ENCODE peak calls at places on chromosomes 13 and 19, in four cellular contexts. K is astrocyte of the spinal cord, Z is tibial artery, D is AG04450. V is an unnamed sample.

GRCh38 chr13:79491715-79492114 is 10.8 kb downstream of the NDFIP2 start:
- DNase-seq in K (peak), Z (no peak), D (no peak), V (peak)

GRCh38 chr19:8367327-8368001 is 3.5 kb downstream of the ANGPTL4 start:
- DNase-seq in K (peak), Z (peak), D (peak), V (peak)

GRCh38 chr19:3538965-3539742 is at the start of gene TEKTIP1:
- DNase-seq in K (no peak), Z (no peak), D (no peak), V (no peak)

GRCh38 chr19:7919681-7920519 is at the start of gene SNAPC2:
- DNase-seq in K (peak), Z (peak), D (peak), V (peak)

GRCh38 chr13:26050568-26051230 is 1.1 kb downstream of the SHISA2 start:
- DNase-seq in K (peak), Z (no peak), D (no peak), V (no peak)

GRCh38 chr19:39232708-39233107 is 12.1 kb downstream of the IFNL3 start:
- DNase-seq in K (no peak), Z (no peak), D (no peak), V (no peak)

GRCh38 chr13:34793301-34793700 is 148.8 kb upstream of the NBEA start:
- DNase-seq in K (no peak), Z (no peak), D (no peak), V (no peak)

GRCh38 chr19:41244117-41244516 is 20.1 kb upstream of the HNRNPUL1 start:
- DNase-seq in K (no peak), Z (no peak), D (no peak), V (no peak)

GRCh38 chr13:101150998-101151397 is 265.3 kb downstream of the NALCN start:
- DNase-seq in K (peak), Z (no peak), D (no peak), V (no peak)

GRCh38 chr19:32063601-32064000 is 281.8 kb upstream of the ZNF507 start:
- DNase-seq in K (no peak), Z (no peak), D (no peak), V (no peak)

GRCh38 chr13:75372517-75372916 is 109.5 kb downstream of the TBC1D4 start:
- DNase-seq in K (peak), Z (no peak), D (no peak), V (no peak)

GRCh38 chr13:50907781-50908180 is 1.8 kb upstream of the RNASEH2B start:
- DNase-seq in K (no peak), Z (no peak), D (no peak), V (no peak)

GRCh38 chr13:111559612-111560423 is 239.4 kb downstream of the TEX29 start:
- DNase-seq in K (no peak), Z (no peak), D (no peak), V (no peak)

GRCh38 chr13:90239130-90239529 is 1108.4 kb upstream of the MIR17HG start:
- DNase-seq in K (no peak), Z (no peak), D (no peak), V (no peak)

GRCh38 chr13:100399455-100399854 is 189.1 kb downstream of the GGACT start:
- DNase-seq in K (no peak), Z (no peak), D (no peak), V (no peak)

GRCh38 chr19:18282788-18283141 is 1.3 kb upstream of the JUND start:
- DNase-seq in K (no peak), Z (no peak), D (no peak), V (no peak)

GRCh38 chr13:62320129-62320724 is 904.6 kb upstream of the PCDH20 start:
- DNase-seq in K (peak), Z (no peak), D (peak), V (no peak)

GRCh38 chr13:30847697-30848307 is 58.3 kb upstream of the MEDAG start:
- DNase-seq in K (peak), Z (peak), D (peak), V (no peak)

GRCh38 chr13:74761794-74762193 is 627.6 kb upstream of the KLF12 start:
- DNase-seq in K (peak), Z (no peak), D (no peak), V (no peak)

GRCh38 chr19:33290956-33291622 is 11.2 kb downstream of the CEBPA start:
- DNase-seq in K (no peak), Z (no peak), D (no peak), V (no peak)

GRCh38 chr19:5349041-5349440 is 8.4 kb upstream of the PTPRS start:
- DNase-seq in K (no peak), Z (no peak), D (no peak), V (no peak)

GRCh38 chr13:108983273-108983672 is 353.9 kb downstream of the MYO16 start:
- DNase-seq in K (no peak), Z (no peak), D (no peak), V (no peak)

GRCh38 chr19:1066748-1067340 is at the start of gene ARHGAP45:
- DNase-seq in K (no peak), Z (no peak), D (no peak), V (no peak)

GRCh38 chr19:47600246-47601179 is 8.4 kb upstream of the BICRA start:
- DNase-seq in K (peak), Z (peak), D (peak), V (peak)

DNA sequence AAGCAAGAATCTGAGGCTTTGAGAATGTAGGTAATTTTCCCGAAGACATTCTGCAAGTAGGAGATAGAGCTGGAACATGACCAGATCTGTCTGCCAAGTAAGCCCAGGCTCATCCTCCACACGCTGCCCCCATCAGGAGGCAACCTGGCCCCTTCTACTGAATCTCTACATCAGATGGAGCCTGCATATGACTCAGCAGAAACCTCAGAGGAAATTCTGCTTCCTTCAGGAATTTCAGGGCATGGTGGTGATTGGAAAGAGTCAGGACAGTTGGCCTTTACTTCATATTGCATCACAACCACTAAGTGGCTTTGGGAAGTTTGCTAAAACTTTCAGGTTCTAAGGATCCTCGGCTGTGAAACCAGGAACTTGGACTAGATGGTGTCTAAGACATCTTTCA is 85.2 kb downstream of the LRRC63 start:
- DNase-seq in K (peak), Z (no peak), D (peak), V (peak)
- H3K4me3 ChIP-seq in K (no peak), Z (no peak), D (no peak), V (no peak)

DNA sequence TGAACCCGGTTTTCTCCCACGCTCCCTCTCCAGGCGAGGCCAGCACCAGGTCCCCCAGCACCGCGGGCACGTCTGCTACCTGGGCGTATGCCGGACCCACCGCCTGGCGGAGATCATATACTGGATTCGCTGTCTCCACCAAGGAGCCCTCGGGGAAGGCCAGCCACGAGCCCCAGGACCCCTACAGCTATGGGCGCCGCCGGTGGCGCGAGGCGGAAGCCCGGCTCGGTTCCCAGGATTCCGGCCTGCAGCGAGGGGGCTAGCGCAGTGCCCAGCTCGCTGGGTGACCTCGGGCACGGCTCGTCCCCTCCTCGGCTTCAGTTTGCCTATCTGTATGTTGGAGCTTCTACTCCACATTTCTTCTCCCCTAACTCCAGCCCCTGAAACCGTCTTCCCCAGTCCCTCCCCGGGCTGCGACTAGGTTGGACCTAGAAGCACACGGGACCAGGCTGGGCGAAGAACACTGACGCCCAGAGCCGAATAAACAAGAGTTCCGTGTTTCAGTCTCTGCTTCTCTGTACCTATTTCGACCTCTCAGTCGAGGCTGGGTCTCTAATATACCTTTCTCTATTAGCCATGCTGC is 752 bp upstream of the CPT1C start:
- DNase-seq in K (no peak), Z (no peak), D (no peak), V (no peak)
- TF ChIP-seq CTCF in K (no peak), Z (no peak), D (no peak), V (no peak)

DNA sequence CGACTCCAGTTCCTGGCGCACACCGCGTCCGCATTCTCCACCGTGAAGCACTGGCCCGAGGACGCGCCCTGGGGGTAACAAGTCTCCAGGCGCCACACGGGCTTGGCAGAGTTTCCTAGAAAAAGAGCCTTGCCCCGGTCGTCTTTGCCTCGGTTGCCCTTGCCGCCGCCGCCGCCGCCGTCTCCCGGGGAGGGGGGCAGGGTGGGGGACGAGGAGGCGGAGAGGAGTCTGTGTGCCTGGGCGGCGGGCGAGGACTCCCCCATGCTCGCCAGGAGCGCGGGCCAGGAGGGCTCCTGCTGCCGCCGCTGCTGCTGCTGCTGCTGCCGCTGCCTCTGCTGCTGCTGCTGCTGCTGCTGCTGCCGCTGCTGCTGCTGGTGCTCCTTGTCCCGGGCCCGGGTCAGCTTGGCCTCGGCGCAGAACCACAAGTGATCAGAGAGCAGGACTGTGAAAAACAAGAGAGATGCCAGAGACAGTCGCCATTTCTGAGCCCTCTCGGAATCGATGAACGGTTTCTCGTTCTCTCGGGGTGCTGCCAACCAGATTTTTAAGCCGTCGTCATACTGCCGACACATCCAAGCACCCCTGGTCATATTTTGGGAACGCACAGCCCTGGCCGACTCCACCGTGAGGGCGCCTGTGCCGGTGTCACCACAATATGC is 349.2 kb downstream of the LIG4 start:
- DNase-seq in K (peak), Z (no peak), D (no peak), V (no peak)
- H3K4me3 ChIP-seq in K (peak), Z (peak), D (peak), V (no peak)

DNA sequence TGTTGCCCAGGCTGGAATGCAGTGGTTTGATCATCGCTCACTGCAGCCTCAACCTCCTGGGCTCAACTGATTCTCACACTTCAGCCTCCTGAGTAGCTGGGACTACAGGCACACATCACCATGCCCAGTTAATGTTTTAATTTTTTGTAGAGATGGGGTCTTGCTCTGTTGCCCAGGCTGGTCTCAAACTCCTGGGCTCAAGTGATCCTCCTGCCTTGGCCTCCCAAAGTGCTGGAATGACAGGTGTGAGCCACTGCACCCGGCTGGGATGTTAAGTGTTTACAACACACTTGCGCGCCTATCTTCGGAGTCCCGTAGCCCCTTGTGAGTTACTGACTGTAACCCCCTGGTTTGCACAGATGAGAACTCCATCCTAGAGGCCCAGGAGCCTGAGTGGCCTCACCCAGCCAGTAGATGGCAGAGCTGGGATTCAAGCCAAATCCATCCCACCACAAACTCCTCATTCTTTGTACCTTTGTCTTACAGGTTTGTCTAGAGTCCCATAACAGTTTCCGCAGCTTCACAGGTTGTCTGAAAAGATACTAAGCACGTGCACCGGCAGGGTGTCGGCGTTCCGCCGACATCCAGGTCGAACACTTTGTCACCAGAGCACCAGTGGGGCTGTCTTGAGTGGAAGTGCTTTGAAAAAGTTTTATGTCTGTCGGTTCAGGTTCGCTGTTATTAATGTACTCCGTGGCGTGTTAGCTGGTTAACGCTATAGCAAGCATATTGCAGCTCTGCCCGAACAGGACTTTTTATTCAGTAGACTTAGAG is 14.7 kb downstream of the MAG start:
- DNase-seq in K (no peak), Z (no peak), D (no peak), V (no peak)
- TF ChIP-seq CTCF in K (peak), Z (no peak), D (peak), V (no peak)

GRCh38 chr19:15551183-15552004 is 43.1 kb downstream of the CYP4F22 start:
- DNase-seq in K (no peak), Z (no peak), D (no peak), V (no peak)
- H3K4me3 ChIP-seq in K (no peak), Z (peak), D (peak), V (no peak)

DNA sequence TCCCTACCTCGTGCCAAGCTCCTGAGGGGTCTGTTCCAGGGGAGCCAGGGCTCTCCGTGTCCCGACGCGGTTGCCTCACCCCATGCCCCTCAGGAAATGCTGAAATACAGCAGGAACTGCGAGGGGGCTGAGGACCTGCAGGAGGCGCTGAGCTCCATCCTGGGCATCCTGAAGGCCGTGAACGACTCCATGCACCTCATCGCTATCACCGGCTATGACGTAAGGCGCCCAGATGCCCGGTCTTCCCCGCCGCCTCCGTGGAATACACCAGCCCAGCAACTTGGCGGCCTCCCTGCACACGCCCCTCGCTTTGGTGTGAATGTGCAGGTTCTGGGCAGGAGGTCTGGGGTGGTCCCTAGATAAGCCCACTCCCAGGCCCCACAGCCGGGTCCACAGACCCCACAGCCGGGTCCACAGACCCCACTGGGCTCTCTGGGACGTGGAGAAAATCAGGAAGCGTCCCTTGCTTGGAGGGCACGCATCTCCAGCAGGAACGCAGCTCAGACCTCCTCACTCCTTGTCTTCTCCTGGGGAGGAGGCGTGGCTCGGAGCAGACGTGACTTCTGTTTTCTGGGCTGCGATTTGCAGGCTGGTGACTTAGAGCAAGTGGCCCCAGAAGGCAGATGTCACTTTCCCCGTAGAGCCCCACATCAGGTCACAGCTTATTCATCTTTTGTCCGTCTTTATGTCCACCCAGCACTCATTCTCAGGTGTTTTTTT is 19.4 kb upstream of the F7 start:
- DNase-seq in K (no peak), Z (no peak), D (no peak), V (no peak)
- TF ChIP-seq CTCF in K (peak), Z (no peak), D (peak), V (peak)

GRCh38 chr19:6717441-6717971 is 2.9 kb downstream of the C3 start:
- DNase-seq in K (no peak), Z (no peak), D (no peak), V (no peak)
- H3K4me3 ChIP-seq in K (no peak), Z (no peak), D (no peak), V (no peak)

DNA sequence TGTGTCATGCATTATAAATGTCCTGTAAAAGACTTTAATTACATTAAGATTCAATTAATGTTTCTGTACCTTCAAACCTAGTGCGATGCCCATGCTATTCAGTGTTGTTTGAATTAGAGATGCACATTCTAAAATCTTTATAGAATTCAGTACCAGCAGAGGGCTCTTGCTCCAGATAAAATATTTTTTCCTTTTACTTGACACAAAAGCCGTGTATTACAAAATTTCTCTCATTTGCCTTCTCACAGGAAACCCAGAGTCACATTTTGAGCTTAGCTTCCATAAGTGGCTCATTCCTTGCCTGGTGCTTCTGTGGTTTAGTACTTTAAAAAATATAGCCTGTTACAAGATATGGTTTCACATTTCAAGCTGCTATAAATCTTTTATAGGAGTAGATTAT is 101.2 kb downstream of the RNF17 start:
- DNase-seq in K (peak), Z (no peak), D (no peak), V (no peak)
- TF ChIP-seq CTCF in K (peak), Z (peak), D (peak), V (no peak)

GRCh38 chr19:45217957-45218334 is 27.3 kb downstream of the EXOC3L2 start:
- DNase-seq in K (no peak), Z (no peak), D (no peak), V (no peak)
- H3K4me3 ChIP-seq in K (no peak), Z (no peak), D (no peak), V (no peak)

V was measured in HFF-Myc.